ENCODE peak calls at places on chromosome 21, in nine cellular contexts. T, S, V, K, O, F, R, W and H are unnamed samples.

GRCh38 chr21:33899199-33899598 is 16.4 kb downstream of the ATP5PO start:
- DNase-seq in F (no peak), K (no peak), W (no peak), O (no peak), R (peak; percentile 15), T (no peak), S (no peak), V (no peak), H (no peak)

GRCh38 chr21:15138475-15138874 is 73.7 kb upstream of the NRIP1 start:
- DNase-seq in R (no peak), W (no peak), F (peak; percentile 69), O (no peak), T (no peak), S (no peak), K (no peak), V (no peak), H (peak; percentile 6)

GRCh38 chr21:28393279-28393678 is 599.4 kb downstream of the LTN1 start:
- DNase-seq in O (no peak), F (peak; percentile 74), K (no peak), R (peak; percentile 29), S (no peak), V (peak; percentile 59), W (no peak), T (no peak), H (no peak)

GRCh38 chr21:33945652-33946270 is 30.2 kb upstream of the ATP5PO start:
- DNase-seq in R (no peak), W (no peak), K (no peak), T (no peak), V (no peak), O (no peak), F (no peak), S (no peak), H (no peak)

GRCh38 chr21:39118061-39118460 is 65.2 kb downstream of the PSMG1 start:
- DNase-seq in R (no peak), T (no peak), K (no peak), V (no peak), F (no peak), O (no peak), W (no peak), S (no peak), H (no peak)

GRCh38 chr21:26881504-26882228 is 36.5 kb upstream of the ADAMTS1 start:
- DNase-seq in W (no peak), K (no peak), T (peak; percentile 1), S (no peak), V (no peak), F (no peak), R (peak; percentile 39), O (no peak), H (peak; percentile 17)

GRCh38 chr21:38626311-38626710 is 128.0 kb upstream of the ERG start:
- DNase-seq in R (no peak), O (no peak), F (no peak), V (no peak), K (no peak), S (no peak), W (no peak), T (no peak), H (no peak)

GRCh38 chr21:35204850-35205564 is 155.9 kb upstream of the RUNX1 start:
- DNase-seq in K (no peak), W (no peak), R (no peak), V (peak; percentile 66), F (peak; percentile 71), T (no peak), O (peak; percentile 86), S (peak; percentile 79), H (no peak)

GRCh38 chr21:27024316-27024715 is 57.4 kb upstream of the ADAMTS5 start:
- DNase-seq in T (no peak), F (no peak), K (no peak), R (no peak), V (no peak), S (no peak), W (no peak), O (no peak), H (no peak)

GRCh38 chr21:37153193-37153934 is 80.3 kb downstream of the TTC3 start:
- DNase-seq in R (peak; percentile 94), W (no peak), V (peak; percentile 27), K (no peak), F (no peak), O (no peak), T (no peak), S (no peak), H (no peak)

GRCh38 chr21:44872568-44873355 is 728 bp downstream of the PTTG1IP start:
- DNase-seq in O (peak; percentile 56), F (peak; percentile 47), R (peak; percentile 46), V (peak; percentile 60), K (no peak), S (no peak), T (no peak), W (no peak), H (peak; percentile 79)

GRCh38 chr21:29939859-29940245 is at the start of gene GRIK1:
- DNase-seq in S (no peak), K (no peak), R (no peak), O (no peak), W (no peak), V (peak; percentile 39), F (peak; percentile 16), T (no peak), H (peak; percentile 60)

GRCh38 chr21:41499920-41500319 is 8.0 kb downstream of the TMPRSS2 start:
- DNase-seq in W (no peak), T (no peak), F (no peak), S (no peak), R (no peak), K (no peak), O (no peak), V (no peak), H (no peak)

GRCh38 chr21:41503331-41503730 is 4.6 kb downstream of the TMPRSS2 start:
- DNase-seq in S (no peak), F (no peak), O (no peak), R (no peak), W (no peak), V (no peak), K (no peak), T (no peak), H (no peak)

GRCh38 chr21:41500354-41500753 is 7.6 kb downstream of the TMPRSS2 start:
- DNase-seq in R (peak; percentile 54), F (no peak), W (no peak), V (no peak), S (no peak), T (no peak), O (no peak), K (no peak), H (no peak)

GRCh38 chr21:41501919-41502318 is 6.0 kb downstream of the TMPRSS2 start:
- DNase-seq in R (peak; percentile 80), S (no peak), O (no peak), T (peak; percentile 5), V (no peak), W (no peak), F (no peak), K (no peak), H (no peak)

DNA sequence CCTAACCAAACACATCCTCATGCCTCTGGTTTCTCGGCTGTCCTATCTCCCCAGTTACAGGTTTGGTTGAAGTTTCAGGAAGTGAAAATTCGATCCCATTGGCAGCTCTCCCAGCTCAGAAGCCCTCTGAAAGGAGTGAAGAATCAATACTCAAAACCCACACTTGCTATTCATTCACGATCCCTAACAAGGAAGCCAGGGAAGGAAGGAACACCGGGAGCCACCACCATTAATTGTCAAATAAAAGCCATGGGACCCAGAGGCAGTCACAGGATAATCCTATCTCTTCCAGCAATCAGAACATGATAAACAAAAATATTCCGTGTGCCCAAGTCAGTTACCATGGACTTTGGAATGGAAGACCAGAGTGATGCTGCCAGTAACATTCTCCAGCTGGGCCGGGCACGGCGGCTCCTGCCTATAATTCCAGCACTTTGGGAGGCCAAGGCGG is 7.0 kb downstream of the TMPRSS2 start:
- DNase-seq in R (no peak), V (peak; percentile 44), K (no peak), T (no peak), O (no peak), W (no peak), F (peak; percentile 66), S (no peak), H (no peak)
- H3K4me1 ChIP-seq in R (peaks cover 31% of the 10 kb centered on the region), V (peaks cover 42% of the 10 kb centered on the region), K (no peaks in the 10 kb centered on the region), T (no peaks in the 10 kb centered on the region), O (no peaks in the 10 kb centered on the region), W (no peaks in the 10 kb centered on the region), F (peaks cover 100% of the 10 kb centered on the region), S (no peaks in the 10 kb centered on the region), H (no peaks in the 10 kb centered on the region)

GRCh38 chr21:42806489-42807140 is 72.7 kb downstream of the WDR4 start:
- DNase-seq in F (no peak), T (no peak), K (no peak), O (no peak), R (no peak), W (no peak), S (no peak), V (no peak), H (peak; percentile 76)
- H3K4me1 ChIP-seq in F (no peaks in the 10 kb centered on the region), T (no peaks in the 10 kb centered on the region), K (no peaks in the 10 kb centered on the region), O (no peaks in the 10 kb centered on the region), R (no peaks in the 10 kb centered on the region), W (no peaks in the 10 kb centered on the region), S (no peaks in the 10 kb centered on the region), V (peaks cover 5% of the 10 kb centered on the region), H (peaks cover 52% of the 10 kb centered on the region)

GRCh38 chr21:17819878-17820232 is 699 bp upstream of the C21orf91 start:
- DNase-seq in W (no peak), S (peak; percentile 62), V (no peak), K (no peak), R (no peak), F (no peak), T (no peak), O (no peak), H (no peak)
- H3K4me1 ChIP-seq in W (peaks cover 28% of the 10 kb centered on the region), S (no peaks in the 10 kb centered on the region), V (peaks cover 6% of the 10 kb centered on the region), K (peaks cover 24% of the 10 kb centered on the region), R (peaks cover 17% of the 10 kb centered on the region), F (peaks cover 11% of the 10 kb centered on the region), T (peaks cover 3% of the 10 kb centered on the region), O (peaks cover 5% of the 10 kb centered on the region), H (peaks cover 19% of the 10 kb centered on the region)

GRCh38 chr21:45976666-45977335 is 4.8 kb upstream of the COL6A1 start:
- DNase-seq in W (no peak), K (no peak), T (no peak), S (no peak), V (no peak), F (no peak), R (no peak), O (no peak), H (no peak)
- H3K4me1 ChIP-seq in W (peaks cover 67% of the 10 kb centered on the region), K (peaks cover 33% of the 10 kb centered on the region), T (peaks cover 6% of the 10 kb centered on the region), S (no peaks in the 10 kb centered on the region), V (peaks cover 62% of the 10 kb centered on the region), F (peaks cover 33% of the 10 kb centered on the region), R (peaks cover 59% of the 10 kb centered on the region), O (peaks cover 37% of the 10 kb centered on the region), H (peaks cover 20% of the 10 kb centered on the region)